ENCODE peak calls at places on chromosomes 1 and 21, in ten cellular contexts. U is progenitor cell of endocrine pancreas, A is SK-N-SH, V is H9, O is neural crest cell, H is colonic mucosa, Y is right lobe of liver, R is HL-60, N is upper lobe of right lung, K is retinal pigment epithelial cell. Z is an unnamed sample.
A peak's percentile ranks its signal among the peaks of the same experiment; 100 is the strongest.

GRCh38 chr1:155064109-155064812 is 721 bp downstream of the EFNA4 start:
- DNase-seq in A (peak; percentile 83), O (no peak), Y (no peak), K (no peak), R (no peak), N (no peak), U (no peak), V (peak; percentile 72), H (peak; percentile 43), Z (peak; percentile 67)

GRCh38 chr1:182599339-182599738 is 4.8 kb downstream of the RGS16 start:
- DNase-seq in V (peak; percentile 73), Y (no peak), O (no peak), N (no peak), A (peak; percentile 40), H (no peak), R (no peak), K (no peak), U (no peak), Z (no peak)

GRCh38 chr1:220300442-220301121 is 28.3 kb upstream of the RAB3GAP2 start:
- DNase-seq in H (peak; percentile 23), R (no peak), A (peak; percentile 48), U (no peak), O (peak; percentile 36), K (peak; percentile 91), N (peak; percentile 65), V (peak; percentile 59), Y (peak; percentile 53), Z (peak; percentile 37)

GRCh38 chr1:38029725-38030511 is 16.7 kb downstream of the POU3F1 start:
- DNase-seq in U (no peak), R (no peak), K (no peak), V (peak; percentile 57), N (no peak), A (peak; percentile 62), H (no peak), O (no peak), Y (no peak), Z (no peak)

GRCh38 chr1:216925962-216926361 is 202.7 kb upstream of the ESRRG start:
- DNase-seq in H (no peak), V (no peak), K (no peak), N (no peak), U (no peak), R (no peak), Y (no peak), A (no peak), O (no peak), Z (no peak)

GRCh38 chr1:168234846-168235547 is 9.2 kb downstream of the SFT2D2 start:
- DNase-seq in O (no peak), V (peak; percentile 59), K (no peak), H (no peak), Y (no peak), N (no peak), R (peak; percentile 52), U (no peak), A (peak; percentile 51), Z (no peak)

GRCh38 chr1:224082146-224082545 is 31.8 kb upstream of the FBXO28 start:
- DNase-seq in A (no peak), H (no peak), R (no peak), N (no peak), V (no peak), Y (no peak), K (peak; percentile 88), O (no peak), U (no peak), Z (no peak)

GRCh38 chr1:182598296-182598695 is 5.9 kb downstream of the RGS16 start:
- DNase-seq in A (no peak), V (no peak), Y (no peak), K (no peak), O (no peak), H (no peak), R (no peak), U (no peak), N (no peak), Z (no peak)

GRCh38 chr21:7952648-7953047 is 2568.7 kb upstream of the TPTE start:
- DNase-seq in V (no peak), K (no peak), A (no peak), N (no peak), O (no peak), U (no peak), R (no peak), H (no peak), Y (no peak), Z (no peak)

GRCh38 chr1:21200767-21201166 is 24.1 kb upstream of the EIF4G3 start:
- DNase-seq in O (no peak), N (no peak), K (no peak), Y (no peak), A (no peak), U (no peak), R (no peak), V (no peak), H (no peak), Z (no peak)

GRCh38 chr1:205286335-205286950 is 35.1 kb downstream of the NUAK2 start:
- DNase-seq in N (no peak), R (peak; percentile 93), V (no peak), O (no peak), Y (no peak), K (no peak), U (no peak), H (no peak), A (no peak), Z (no peak)

GRCh38 chr1:231295938-231296337 is 41.7 kb downstream of the EXOC8 start:
- DNase-seq in O (no peak), R (no peak), U (no peak), Y (no peak), K (no peak), N (no peak), A (no peak), H (no peak), V (no peak), Z (no peak)

GRCh38 chr1:205229399-205229861 is 1.7 kb downstream of the TMCC2 start:
- DNase-seq in A (peak; percentile 91), K (peak; percentile 31), R (peak; percentile 64), N (no peak), O (no peak), Y (peak; percentile 54), V (peak; percentile 88), H (peak; percentile 60), U (no peak), Z (no peak)

GRCh38 chr1:67346982-67347381 is 39.3 kb downstream of the IL12RB2 start:
- DNase-seq in O (no peak), V (no peak), R (no peak), U (no peak), K (no peak), A (no peak), Y (no peak), H (no peak), N (no peak), Z (no peak)

DNA sequence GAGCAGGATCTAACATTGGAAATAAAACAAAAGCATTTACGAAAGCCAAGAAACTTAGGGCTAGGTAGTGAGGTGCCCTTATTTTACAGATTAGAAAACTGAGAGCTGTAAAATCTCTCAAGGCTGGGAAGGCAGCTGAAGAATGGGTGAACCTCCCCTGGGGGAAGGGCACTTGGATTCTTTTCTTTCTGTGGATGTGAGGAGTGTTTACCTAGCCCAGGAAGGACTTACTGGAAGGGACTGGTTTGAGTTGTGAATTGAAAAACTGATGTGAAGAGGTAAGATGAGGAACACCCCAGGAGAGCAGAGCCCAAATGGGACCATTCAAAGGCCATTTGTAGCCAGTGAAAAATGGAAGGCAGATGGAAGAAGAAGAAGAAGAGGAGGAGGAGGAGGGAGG is 74.7 kb upstream of the NGF start:
- DNase-seq in Y (no peak), U (no peak), K (no peak), A (no peak), V (no peak), H (no peak), N (no peak), O (no peak), R (no peak), Z (no peak)
- TF ChIP-seq CTCF in Y (no peak), U (no peak), K (no peak), A (no peak), V (no peak), H (no peak), N (no peak), O (no peak), R (no peak), Z (no peak)

DNA sequence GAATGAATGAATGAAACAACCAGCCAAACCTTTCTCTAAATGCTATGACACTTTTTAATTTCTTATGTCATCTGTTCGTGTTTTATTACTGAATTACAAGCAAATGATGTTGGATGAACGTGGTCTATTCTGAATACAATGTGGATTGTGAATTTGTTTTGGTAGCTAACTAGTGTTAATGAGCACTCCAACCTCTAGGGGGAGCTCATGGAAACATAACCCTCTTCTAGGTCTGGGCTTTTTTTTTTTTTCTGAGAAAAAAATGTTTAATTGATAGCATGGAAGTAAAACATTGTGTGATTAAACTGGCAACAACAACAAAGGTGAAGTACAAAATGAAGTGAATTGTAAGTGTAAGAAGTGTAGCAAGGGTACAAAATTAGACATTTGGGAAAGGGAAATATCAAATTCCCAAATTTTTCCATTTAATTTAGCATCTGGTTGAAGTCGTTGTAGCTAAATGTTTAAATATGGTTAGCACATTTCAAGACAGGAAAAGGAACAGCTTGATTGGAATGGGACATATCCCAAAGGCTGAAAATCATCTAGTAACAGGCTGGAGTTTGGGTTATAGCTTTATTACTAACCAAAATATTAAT is 42.6 kb upstream of the PTGS2 start:
- DNase-seq in A (peak; percentile 23), H (peak; percentile 31), O (no peak), V (no peak), R (peak; percentile 55), N (no peak), K (no peak), U (no peak), Y (no peak), Z (no peak)
- TF ChIP-seq CTCF in A (peak; percentile 65), H (peak; percentile 50), O (peak; percentile 69), V (peak; percentile 78), R (peak; percentile 51), N (peak; percentile 55), K (peak; percentile 66), U (peak; percentile 60), Y (peak; percentile 51), Z (peak; percentile 47)

DNA sequence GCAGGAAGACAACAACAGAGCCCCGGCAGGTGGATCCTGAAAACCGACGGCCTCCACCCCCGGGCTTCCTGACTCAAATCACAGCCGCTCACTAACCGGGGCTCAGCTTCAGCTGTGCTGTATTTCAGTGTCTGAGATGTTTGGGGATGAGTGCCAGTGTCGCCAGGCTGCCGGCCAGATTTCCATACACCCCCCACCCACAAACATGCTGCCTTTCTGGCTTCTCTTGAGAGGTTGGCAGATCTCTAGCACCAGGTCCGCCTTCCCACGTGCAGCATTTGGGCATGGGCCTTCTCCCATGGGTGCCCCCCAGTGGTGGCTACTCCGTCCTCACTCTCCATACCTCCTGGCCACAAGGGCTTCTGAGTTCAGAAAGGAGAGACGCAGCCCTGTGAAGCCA is 34.8 kb downstream of the KCNAB2 start:
- DNase-seq in N (no peak), K (no peak), R (no peak), V (no peak), A (peak; percentile 70), O (no peak), U (no peak), Y (no peak), H (no peak), Z (no peak)
- TF ChIP-seq CTCF in N (no peak), K (peak; percentile 28), R (no peak), V (peak; percentile 40), A (peak; percentile 25), O (no peak), U (no peak), Y (no peak), H (no peak), Z (no peak)

DNA sequence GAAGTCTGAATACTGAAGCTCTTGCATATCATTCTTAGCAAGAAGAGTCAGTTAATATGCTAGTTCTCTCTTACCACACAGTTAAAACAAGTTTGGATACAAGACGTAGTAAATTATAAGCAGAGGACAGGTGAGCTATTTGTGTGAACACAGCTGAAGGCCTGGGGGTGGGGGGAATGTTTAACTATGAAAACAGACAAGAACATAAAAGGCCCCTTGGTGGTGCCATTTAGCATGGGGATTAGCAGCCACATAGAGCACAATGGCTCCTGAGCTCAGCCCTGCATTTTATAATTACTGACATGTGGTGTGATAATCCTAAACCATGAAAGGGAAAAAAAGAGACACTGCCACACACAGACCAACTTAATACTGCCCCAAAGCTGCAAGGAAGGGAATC is 94.8 kb downstream of the TGFBR3 start:
- DNase-seq in R (no peak), A (no peak), H (no peak), Y (no peak), O (no peak), K (peak; percentile 68), N (no peak), V (no peak), U (no peak), Z (no peak)
- TF ChIP-seq CTCF in R (no peak), A (no peak), H (no peak), Y (no peak), O (no peak), K (peak; percentile 26), N (no peak), V (peak; percentile 22), U (no peak), Z (no peak)

Z was measured in mesothelial cell of epicardium.